ENCODE peak calls at places on chromosomes 13 and 19, in ten cellular contexts. Z is GM04504; B is islet precursor cell; F is T follicular helper cell; I is activated gamma-delta T cell treated with anti-CD3 and anti-CD28 coated beads, Interleukin-2, amount 50 U/mL, for 16 hours; G is heart left ventricle; X is activated CD8-positive, alpha-beta memory T cell treated with anti-CD3 and anti-CD28 coated beads for 1 hour; L is mammary epithelial cell; W is neuronal stem cell; E is Right ventricle myocardium superior. H is an unnamed sample.
A peak's percentile ranks its signal among the peaks of the same experiment; 100 is the strongest.

GRCh38 chr13:50189450-50189849 is 174.2 kb downstream of the KCNRG start:
- DNase-seq in Z (no peak), B (no peak), F (no peak), I (no peak), G (no peak), X (no peak), L (no peak), W (no peak), E (no peak), H (peak; percentile 42)

GRCh38 chr19:52993342-52994178 is 20.2 kb upstream of the ERVV-1 start:
- DNase-seq in Z (peak; percentile 43), B (peak; percentile 88), F (peak; percentile 81), I (peak; percentile 67), G (peak; percentile 88), X (peak; percentile 60), L (peak; percentile 71), W (peak; percentile 87), E (peak; percentile 84), H (peak; percentile 81)

GRCh38 chr19:10816691-10817090 is 19.3 kb downstream of the TMED1 start:
- DNase-seq in Z (no peak), B (no peak), F (no peak), I (no peak), G (no peak), X (no peak), L (no peak), W (no peak), E (no peak), H (no peak)

GRCh38 chr13:96898212-96898611 is 96.1 kb downstream of the OXGR1 start:
- DNase-seq in Z (peak; percentile 49), B (no peak), F (no peak), I (no peak), G (no peak), X (no peak), L (peak; percentile 2), W (no peak), E (no peak), H (no peak)

GRCh38 chr13:96020941-96021340 is 32.3 kb downstream of the UGGT2 start:
- DNase-seq in Z (no peak), B (no peak), F (no peak), I (no peak), G (no peak), X (no peak), L (no peak), W (no peak), E (no peak), H (no peak)

GRCh38 chr13:29583073-29583785 is 12.3 kb downstream of the SLC7A1 start:
- DNase-seq in Z (no peak), B (peak; percentile 71), F (no peak), I (no peak), G (no peak), X (no peak), L (peak; percentile 73), W (no peak), E (no peak), H (peak; percentile 19)

GRCh38 chr19:40286674-40287421 is 1.7 kb upstream of the AKT2 start:
- DNase-seq in Z (no peak), B (no peak), F (no peak), I (no peak), G (no peak), X (no peak), L (no peak), W (no peak), E (no peak), H (no peak)

GRCh38 chr13:51764184-51765141 is 39.5 kb downstream of the DHRS12 start:
- DNase-seq in Z (no peak), B (peak; percentile 55), F (peak; percentile 21), I (peak; percentile 30), G (peak; percentile 68), X (no peak), L (no peak), W (no peak), E (peak; percentile 86), H (no peak)

GRCh38 chr13:110964229-110965037 is 49.6 kb upstream of the ANKRD10 start:
- DNase-seq in Z (no peak), B (no peak), F (no peak), I (no peak), G (no peak), X (no peak), L (no peak), W (no peak), E (no peak), H (no peak)

GRCh38 chr13:39777527-39778061 is 122.1 kb downstream of the COG6 start:
- DNase-seq in Z (peak; percentile 77), B (no peak), F (no peak), I (no peak), G (no peak), X (no peak), L (peak; percentile 92), W (no peak), E (no peak), H (peak; percentile 62)

GRCh38 chr13:102970542-102970941 is 95.7 kb downstream of the SLC10A2 start:
- DNase-seq in Z (no peak), B (no peak), F (no peak), I (no peak), G (no peak), X (no peak), L (no peak), W (no peak), E (no peak), H (no peak)

GRCh38 chr19:19539738-19540703 is 2.0 kb downstream of the CILP2 start:
- DNase-seq in Z (no peak), B (peak; percentile 57), F (peak; percentile 57), I (peak; percentile 21), G (peak; percentile 85), X (peak; percentile 37), L (peak; percentile 25), W (no peak), E (peak; percentile 84), H (no peak)

GRCh38 chr19:3225677-3226093 is 1.2 kb downstream of the CELF5 start:
- DNase-seq in Z (no peak), B (no peak), F (no peak), I (no peak), G (no peak), X (no peak), L (no peak), W (no peak), E (no peak), H (no peak)

GRCh38 chr13:106078191-106078590 is 457.3 kb downstream of the EFNB2 start:
- DNase-seq in Z (no peak), B (no peak), F (no peak), I (no peak), G (no peak), X (no peak), L (peak; percentile 16), W (no peak), E (no peak), H (no peak)

GRCh38 chr19:10508707-10509106 is 5.6 kb upstream of the KEAP1 start:
- DNase-seq in Z (no peak), B (no peak), F (no peak), I (no peak), G (no peak), X (no peak), L (peak; percentile 66), W (no peak), E (no peak), H (no peak)

GRCh38 chr13:109610517-109610916 is 175.9 kb downstream of the IRS2 start:
- DNase-seq in Z (no peak), B (peak; percentile 61), F (peak; percentile 19), I (no peak), G (peak; percentile 70), X (peak; percentile 8), L (no peak), W (no peak), E (peak; percentile 70), H (peak; percentile 67)

GRCh38 chr19:49888478-49888901 is 8.2 kb downstream of the IL4I1 start:
- DNase-seq in Z (no peak), B (no peak), F (no peak), I (no peak), G (peak; percentile 49), X (no peak), L (no peak), W (no peak), E (no peak), H (no peak)

GRCh38 chr13:51283361-51283760 is 56.1 kb upstream of the SERPINE3 start:
- DNase-seq in Z (no peak), B (no peak), F (no peak), I (no peak), G (no peak), X (no peak), L (no peak), W (no peak), E (no peak), H (no peak)

GRCh38 chr19:36139120-36139472 is 770 bp upstream of the CAPNS1 start:
- DNase-seq in Z (no peak), B (no peak), F (no peak), I (no peak), G (no peak), X (no peak), L (no peak), W (no peak), E (no peak), H (no peak)

GRCh38 chr19:34960103-34960805 is 3.8 kb downstream of the ZNF792 start:
- DNase-seq in Z (peak; percentile 21), B (no peak), F (no peak), I (no peak), G (no peak), X (no peak), L (peak; percentile 17), W (no peak), E (no peak), H (no peak)

GRCh38 chr13:106513608-106514007 is 21.9 kb downstream of the EFNB2 start:
- DNase-seq in Z (no peak), B (no peak), F (no peak), I (no peak), G (no peak), X (no peak), L (no peak), W (no peak), E (no peak), H (no peak)

GRCh38 chr13:50732712-50733111 is 110.8 kb downstream of the DLEU7 start:
- DNase-seq in Z (peak; percentile 73), B (no peak), F (no peak), I (no peak), G (no peak), X (no peak), L (peak; percentile 87), W (no peak), E (no peak), H (no peak)

GRCh38 chr13:36758345-36758744 is 60.7 kb upstream of the RFXAP start:
- DNase-seq in Z (no peak), B (no peak), F (no peak), I (no peak), G (no peak), X (no peak), L (no peak), W (no peak), E (no peak), H (no peak)

H was measured in NB4.